ENCODE peak calls at places on chromosomes 1 and 21, in ten cellular contexts. R is cardiac fibroblast, S is AG09309, W is endodermal cell, G is psoas muscle, X is body of pancreas, F is stomach, P is fibroblast of pulmonary artery, J is GM06990, K is Caco-2. B is an unnamed sample.

GRCh38 chr1:233237623-233238022 is 57.9 kb downstream of the PCNX2 start:
- DNase-seq in F (no peak), X (no peak), R (no peak), J (no peak), G (no peak), W (no peak), S (no peak), P (no peak), K (no peak), B (no peak)

GRCh38 chr1:981955-982558 is at the start of gene PERM1:
- DNase-seq in K (no peak), X (peak), S (no peak), G (peak), R (no peak), F (no peak), P (no peak), J (no peak), W (no peak), B (no peak)

GRCh38 chr1:228297822-228298221 is 90.0 kb downstream of the OBSCN start:
- DNase-seq in W (no peak), S (no peak), F (no peak), X (no peak), R (no peak), J (no peak), P (no peak), K (no peak), G (peak), B (no peak)

GRCh38 chr1:235835226-235835625 is 31.5 kb downstream of the LYST start:
- DNase-seq in R (peak), G (peak), S (no peak), K (no peak), W (no peak), P (peak), X (peak), F (peak), J (no peak), B (no peak)

GRCh38 chr1:89260042-89260441 is 12.6 kb downstream of the GBP5 start:
- DNase-seq in F (no peak), W (peak), P (no peak), J (no peak), X (no peak), S (no peak), G (no peak), R (no peak), K (no peak), B (no peak)

GRCh38 chr21:14713109-14713508 is 167.0 kb upstream of the SAMSN1 start:
- DNase-seq in P (no peak), F (no peak), S (no peak), G (no peak), K (no peak), J (no peak), W (no peak), X (no peak), R (no peak), B (no peak)

GRCh38 chr21:42060166-42060565 is 11.0 kb upstream of the UMODL1 start:
- DNase-seq in J (no peak), W (no peak), P (no peak), X (no peak), K (no peak), F (no peak), S (no peak), R (no peak), G (no peak), B (no peak)

GRCh38 chr1:177256153-177256814 is 85.5 kb downstream of the BRINP2 start:
- DNase-seq in K (no peak), P (peak), S (peak), X (peak), J (no peak), F (peak), G (peak), R (peak), W (peak), B (peak)

GRCh38 chr1:201954263-201955008 is 867 bp upstream of the TIMM17A start:
- DNase-seq in X (no peak), K (no peak), W (peak), P (no peak), J (no peak), F (no peak), S (no peak), R (no peak), G (no peak), B (no peak)

GRCh38 chr1:11648732-11649158 is 5.5 kb downstream of the FBXO2 start:
- DNase-seq in R (no peak), P (no peak), J (no peak), W (peak), S (no peak), F (peak), G (no peak), K (no peak), X (peak), B (peak)

DNA sequence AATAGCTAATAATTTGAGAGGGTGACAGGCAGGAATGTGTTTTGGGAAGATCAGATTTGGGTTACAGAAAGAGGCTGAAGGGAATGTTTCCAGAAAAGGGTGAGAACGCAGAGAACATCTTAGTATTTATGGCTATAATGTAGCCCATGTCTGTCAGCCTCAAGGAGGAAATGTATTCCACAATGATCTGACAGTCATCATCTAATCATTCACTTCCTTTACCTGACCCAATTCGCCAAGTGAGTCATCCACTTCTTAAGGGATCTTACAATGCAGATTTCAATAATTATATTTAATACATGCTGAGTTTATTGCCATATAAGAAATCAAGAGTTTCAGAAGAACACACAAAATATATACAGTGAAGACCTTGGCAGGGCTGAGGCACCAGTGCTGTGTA is 10.8 kb downstream of the TRIM45 start:
- DNase-seq in W (no peak), X (no peak), G (no peak), P (no peak), K (no peak), S (no peak), R (no peak), J (no peak), F (no peak), B (peak)
- H3K4me3 ChIP-seq in W (no peak), X (no peak), G (no peak), P (no peak), K (no peak), S (no peak), R (no peak), J (no peak), F (no peak), B (no peak)

GRCh38 chr1:67524143-67525052 is 94.2 kb upstream of the SERBP1 start:
- DNase-seq in P (no peak), J (no peak), F (no peak), S (no peak), X (no peak), G (no peak), K (no peak), W (peak), R (no peak), B (peak)
- TF ChIP-seq CTCF in P (peak), J (peak), F (no peak), S (no peak), X (no peak), G (no peak), K (no peak), W (peak), R (peak), B (peak)

GRCh38 chr1:156664949-156665411 is 12.2 kb downstream of the NES start:
- DNase-seq in R (peak), J (peak), X (no peak), K (peak), G (peak), F (no peak), W (peak), P (no peak), S (no peak), B (no peak)
- H3K4me3 ChIP-seq in R (no peak), J (no peak), X (no peak), K (no peak), G (peak), F (no peak), W (no peak), P (no peak), S (no peak), B (no peak)

DNA sequence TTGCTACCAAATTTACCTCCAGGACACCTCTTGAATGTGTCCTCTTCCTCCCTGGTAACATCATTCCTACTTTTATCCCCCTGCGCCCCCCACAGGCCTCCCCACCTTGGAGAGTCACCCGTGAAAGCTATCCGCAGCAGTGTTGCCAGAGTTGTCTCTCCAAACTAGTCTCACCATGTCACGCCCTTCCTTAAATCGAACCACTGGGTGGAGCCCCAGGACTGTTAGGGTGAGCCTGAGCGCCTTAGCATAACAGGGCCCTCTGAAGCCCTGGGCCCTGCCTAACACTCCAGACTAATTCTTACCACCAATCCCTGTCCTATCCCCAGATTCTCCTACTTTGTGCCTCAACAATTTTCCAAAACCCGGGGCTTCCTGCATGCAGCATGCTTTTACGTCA is 35.0 kb downstream of the HSD3B2 start:
- DNase-seq in J (no peak), S (no peak), R (no peak), X (no peak), P (no peak), F (no peak), G (no peak), W (peak), K (peak), B (peak)
- TF ChIP-seq CTCF in J (no peak), S (peak), R (no peak), X (no peak), P (no peak), F (no peak), G (no peak), W (peak), K (peak), B (peak)

GRCh38 chr1:33344896-33345295 is 24.0 kb upstream of the A3GALT2 start:
- DNase-seq in G (no peak), S (no peak), R (no peak), P (no peak), W (no peak), J (no peak), X (no peak), F (no peak), K (no peak), B (no peak)

GRCh38 chr1:33342041-33342723 is 21.3 kb upstream of the A3GALT2 start:
- DNase-seq in W (peak), G (peak), R (peak), S (peak), F (peak), J (peak), K (peak), X (peak), P (peak), B (peak)

GRCh38 chr1:33346921-33347649 is 26.2 kb upstream of the A3GALT2 start:
- DNase-seq in P (peak), W (no peak), G (peak), K (no peak), S (no peak), J (no peak), X (peak), F (peak), R (peak), B (peak)

GRCh38 chr1:33341190-33341589 is 20.3 kb upstream of the A3GALT2 start:
- DNase-seq in X (no peak), P (no peak), R (no peak), S (no peak), F (no peak), K (no peak), J (no peak), G (no peak), W (no peak), B (peak)

DNA sequence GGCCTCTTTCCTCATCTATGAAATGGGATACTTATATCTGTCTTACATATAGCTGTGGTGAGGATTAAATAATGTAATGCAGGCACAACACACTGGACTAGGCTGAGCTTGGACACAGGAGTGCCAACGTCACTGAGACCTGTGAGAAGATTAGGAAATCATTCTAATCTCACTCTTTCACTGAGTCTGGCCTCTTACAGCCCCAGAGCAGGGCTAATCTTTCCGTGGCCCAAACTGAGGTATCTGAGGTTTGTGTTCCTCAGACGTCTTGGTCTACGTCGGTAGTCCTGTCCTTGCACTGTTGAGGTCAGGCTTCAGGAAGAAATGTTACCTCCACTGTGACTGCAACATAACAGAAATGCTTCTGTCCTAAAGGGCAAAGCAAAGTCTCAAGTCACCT is 22.6 kb upstream of the A3GALT2 start:
- DNase-seq in R (peak), X (no peak), J (no peak), P (peak), F (no peak), W (no peak), K (no peak), S (no peak), G (no peak), B (no peak)
- H3K4me3 ChIP-seq in R (no peak), X (no peak), J (no peak), P (no peak), F (no peak), W (no peak), K (no peak), S (no peak), G (peak), B (no peak)

DNA sequence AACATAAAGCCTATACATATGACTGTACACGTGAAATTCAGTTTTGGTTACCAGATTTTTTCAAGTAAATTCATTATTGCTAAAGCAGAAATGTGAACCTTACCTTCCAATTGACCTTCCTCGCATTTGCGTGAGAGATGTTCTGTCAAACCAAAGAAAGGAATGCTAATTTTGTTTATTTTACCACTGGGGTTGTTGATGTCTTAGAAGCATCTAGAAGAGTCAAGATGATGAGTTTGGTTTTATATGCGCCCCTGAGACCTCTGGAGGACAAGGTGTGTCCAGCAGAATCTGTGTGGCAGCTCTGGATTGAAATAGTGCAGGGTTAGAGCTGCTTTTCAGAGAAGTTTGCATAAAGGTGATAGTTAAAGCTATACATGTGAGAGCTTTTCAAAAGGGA is 48.4 kb downstream of the ZBTB40 start:
- DNase-seq in K (no peak), X (no peak), P (no peak), S (no peak), R (no peak), W (no peak), F (no peak), J (no peak), G (no peak), B (no peak)
- TF ChIP-seq CTCF in K (no peak), X (no peak), P (no peak), S (no peak), R (no peak), W (peak), F (no peak), J (no peak), G (no peak), B (no peak)

GRCh38 chr1:42784547-42784945 is 245 bp upstream of the TMEM269 start:
- DNase-seq in W (no peak), P (no peak), X (no peak), S (no peak), J (no peak), R (no peak), G (no peak), F (no peak), K (no peak), B (no peak)
- H3K4me3 ChIP-seq in W (no peak), P (no peak), X (no peak), S (no peak), J (no peak), R (peak), G (peak), F (no peak), K (no peak), B (no peak)

DNA sequence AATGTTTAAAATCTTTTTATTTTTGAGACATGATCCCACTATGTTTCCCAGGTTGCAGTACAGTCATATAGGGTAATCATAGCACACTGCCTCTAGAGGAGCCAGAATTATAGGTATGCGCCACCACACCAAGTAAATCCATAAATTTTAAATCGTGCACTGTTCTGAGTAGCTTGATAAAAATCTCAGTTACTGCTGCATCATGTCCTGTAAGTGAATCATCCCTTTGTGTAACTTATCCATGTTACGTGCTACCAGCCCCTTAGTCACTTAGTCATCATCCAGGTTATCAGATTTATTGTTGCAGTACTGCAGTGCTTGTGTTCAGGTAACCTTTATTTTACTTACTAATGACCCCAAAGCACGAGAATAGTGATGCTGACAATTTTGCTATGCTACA is 1770.9 kb downstream of the BRINP3 start:
- DNase-seq in R (peak), J (no peak), P (peak), W (no peak), K (no peak), S (no peak), G (no peak), F (no peak), X (no peak), B (peak)
- TF ChIP-seq CTCF in R (no peak), J (no peak), P (no peak), W (no peak), K (no peak), S (no peak), G (no peak), F (no peak), X (no peak), B (peak)

GRCh38 chr1:99669821-99670220 is 23.9 kb downstream of the PALMD start:
- DNase-seq in P (no peak), G (no peak), X (no peak), W (no peak), R (no peak), J (no peak), F (no peak), S (no peak), K (no peak), B (no peak)
- H3K4me3 ChIP-seq in P (no peak), G (no peak), X (no peak), W (no peak), R (no peak), J (no peak), F (no peak), S (no peak), K (no peak), B (no peak)

GRCh38 chr21:23968722-23969647 is 1638.3 kb downstream of the MRPL39 start:
- DNase-seq in P (peak), X (peak), F (peak), J (peak), W (peak), S (no peak), R (peak), G (no peak), K (peak), B (no peak)
- TF ChIP-seq CTCF in P (peak), X (peak), F (peak), J (peak), W (peak), S (no peak), R (peak), G (no peak), K (peak), B (peak)

B was measured in epithelial cell of esophagus.